ENCODE peak calls at places on chromosomes 2 and 18, in ten cellular contexts. Z is NB4, I is sigmoid colon, E is A549, T is GM12891, X is K562, B is uterus, U is IMR-90, A is adrenal gland, S is ovary. R is an unnamed sample.

GRCh38 chr18:12520442-12520992 is 112.8 kb downstream of the PRELID3A start:
- DNase-seq in Z (no peak), I (no peak), E (no peak), T (no peak), X (no peak), B (no peak), U (peak; percentile 10), A (no peak), S (no peak), R (no peak)

GRCh38 chr2:195498176-195498575 is 158.8 kb upstream of the SLC39A10 start:
- DNase-seq in Z (peak; percentile 65), I (no peak), E (no peak), T (no peak), X (peak; percentile 55), B (no peak), U (peak; percentile 30), A (peak; percentile 45), S (no peak), R (peak; percentile 19)

GRCh38 chr2:231461516-231461971 is 2.7 kb downstream of the NCL start:
- DNase-seq in Z (no peak), I (no peak), E (no peak), T (no peak), X (no peak), B (no peak), U (no peak), A (no peak), S (no peak), R (no peak)

GRCh38 chr2:233912799-233913423 is 4.3 kb upstream of the TRPM8 start:
- DNase-seq in Z (peak; percentile 49), I (no peak), E (peak; percentile 12), T (no peak), X (peak; percentile 29), B (no peak), U (peak; percentile 37), A (no peak), S (no peak), R (no peak)

GRCh38 chr2:36677386-36677785 is 19.1 kb upstream of the VIT start:
- DNase-seq in Z (peak; percentile 64), I (no peak), E (no peak), T (no peak), X (no peak), B (no peak), U (no peak), A (no peak), S (no peak), R (no peak)

GRCh38 chr18:21134895-21135294 is 23.3 kb upstream of the ROCK1 start:
- DNase-seq in Z (peak; percentile 58), I (no peak), E (no peak), T (no peak), X (no peak), B (no peak), U (peak; percentile 7), A (no peak), S (no peak), R (no peak)

GRCh38 chr18:68454511-68455228 is 260.2 kb downstream of the TMX3 start:
- DNase-seq in Z (no peak), I (no peak), E (no peak), T (no peak), X (no peak), B (no peak), U (peak; percentile 84), A (no peak), S (no peak), R (no peak)

GRCh38 chr18:49094979-49095632 is 144.3 kb upstream of the SMAD7 start:
- DNase-seq in Z (peak; percentile 35), I (no peak), E (no peak), T (no peak), X (no peak), B (no peak), U (peak; percentile 92), A (no peak), S (no peak), R (no peak)

GRCh38 chr2:63841254-63842022 is at the start of gene UGP2:
- DNase-seq in Z (peak; percentile 98), I (peak; percentile 96), E (peak; percentile 75), T (peak; percentile 42), X (peak; percentile 93), B (peak; percentile 91), U (peak; percentile 92), A (peak; percentile 92), S (peak; percentile 86), R (peak; percentile 87)

GRCh38 chr2:63842149-63843061 is 709 bp downstream of the UGP2 start:
- DNase-seq in Z (peak; percentile 75), I (peak; percentile 80), E (peak; percentile 20), T (no peak), X (peak; percentile 83), B (peak; percentile 40), U (peak; percentile 81), A (peak; percentile 67), S (peak; percentile 53), R (peak; percentile 50)

GRCh38 chr2:63840081-63840784 is 1.5 kb upstream of the UGP2 start:
- DNase-seq in Z (peak; percentile 86), I (no peak), E (peak; percentile 30), T (peak; percentile 3), X (no peak), B (no peak), U (no peak), A (no peak), S (peak; percentile 27), R (peak; percentile 36)

GRCh38 chr2:63843093-63843492 is 1.4 kb downstream of the UGP2 start:
- DNase-seq in Z (no peak), I (no peak), E (no peak), T (no peak), X (no peak), B (no peak), U (no peak), A (no peak), S (no peak), R (no peak)

GRCh38 chr2:63840785-63841253 is 877 bp upstream of the UGP2 start:
- DNase-seq in Z (peak; percentile 100), I (peak; percentile 99), E (peak; percentile 97), T (peak; percentile 74), X (peak; percentile 98), B (peak; percentile 98), U (peak; percentile 97), A (peak; percentile 98), S (peak; percentile 98), R (peak; percentile 99)
- TF ChIP-seq POLR2A in Z (peak; percentile 99), I (peak; percentile 99), E (peak; percentile 100), T (peak; percentile 97), X (peak; percentile 97), B (peak; percentile 100), U (peak; percentile 13), A (peak; percentile 96), S (peak; percentile 96), R (peak; percentile 99)

GRCh38 chr2:144832048-144832447 is 312.1 kb upstream of the ZEB2 start:
- DNase-seq in Z (peak; percentile 46), I (no peak), E (no peak), T (no peak), X (no peak), B (no peak), U (no peak), A (no peak), S (no peak), R (peak; percentile 10)

GRCh38 chr2:144836635-144837350 is 316.9 kb upstream of the ZEB2 start:
- DNase-seq in Z (no peak), I (no peak), E (no peak), T (no peak), X (no peak), B (no peak), U (peak; percentile 65), A (no peak), S (no peak), R (no peak)

GRCh38 chr2:144834954-144835633 is 315.2 kb upstream of the ZEB2 start:
- DNase-seq in Z (no peak), I (peak; percentile 68), E (no peak), T (no peak), X (peak; percentile 24), B (peak; percentile 46), U (peak; percentile 88), A (peak; percentile 15), S (peak; percentile 53), R (no peak)

GRCh38 chr2:144835634-144836351 is 315.9 kb upstream of the ZEB2 start:
- DNase-seq in Z (no peak), I (no peak), E (no peak), T (no peak), X (no peak), B (no peak), U (peak; percentile 24), A (no peak), S (no peak), R (no peak)

GRCh38 chr2:144834363-144834762 is 314.4 kb upstream of the ZEB2 start:
- DNase-seq in Z (no peak), I (no peak), E (no peak), T (no peak), X (peak; percentile 24), B (no peak), U (no peak), A (no peak), S (no peak), R (no peak)
- TF ChIP-seq POLR2A in Z (no peak), I (no peak), E (no peak), T (no peak), X (no peak), B (no peak), U (no peak), A (no peak), S (no peak), R (no peak)

GRCh38 chr2:70143314-70144150 is 47.3 kb downstream of the C2orf42 start:
- DNase-seq in Z (peak; percentile 69), I (peak; percentile 82), E (no peak), T (no peak), X (peak; percentile 83), B (peak; percentile 54), U (peak; percentile 52), A (peak; percentile 78), S (peak; percentile 57), R (peak; percentile 55)
- TF ChIP-seq POLR2A in Z (no peak), I (no peak), E (peak; percentile 41), T (peak; percentile 82), X (peak; percentile 55), B (no peak), U (no peak), A (peak; percentile 35), S (no peak), R (no peak)

GRCh38 chr2:213241817-213242216 is 42.4 kb upstream of the SPAG16 start:
- DNase-seq in Z (no peak), I (no peak), E (no peak), T (no peak), X (no peak), B (no peak), U (no peak), A (no peak), S (no peak), R (no peak)

GRCh38 chr2:213246665-213247281 is 37.5 kb upstream of the SPAG16 start:
- DNase-seq in Z (peak; percentile 60), I (no peak), E (no peak), T (no peak), X (peak; percentile 51), B (no peak), U (peak; percentile 64), A (peak; percentile 15), S (peak; percentile 46), R (peak; percentile 45)

GRCh38 chr2:213242653-213243052 is 41.6 kb upstream of the SPAG16 start:
- DNase-seq in Z (no peak), I (no peak), E (no peak), T (no peak), X (no peak), B (no peak), U (no peak), A (no peak), S (no peak), R (no peak)

GRCh38 chr2:213247566-213247965 is 36.7 kb upstream of the SPAG16 start:
- DNase-seq in Z (no peak), I (no peak), E (no peak), T (no peak), X (no peak), B (no peak), U (no peak), A (no peak), S (no peak), R (no peak)

DNA sequence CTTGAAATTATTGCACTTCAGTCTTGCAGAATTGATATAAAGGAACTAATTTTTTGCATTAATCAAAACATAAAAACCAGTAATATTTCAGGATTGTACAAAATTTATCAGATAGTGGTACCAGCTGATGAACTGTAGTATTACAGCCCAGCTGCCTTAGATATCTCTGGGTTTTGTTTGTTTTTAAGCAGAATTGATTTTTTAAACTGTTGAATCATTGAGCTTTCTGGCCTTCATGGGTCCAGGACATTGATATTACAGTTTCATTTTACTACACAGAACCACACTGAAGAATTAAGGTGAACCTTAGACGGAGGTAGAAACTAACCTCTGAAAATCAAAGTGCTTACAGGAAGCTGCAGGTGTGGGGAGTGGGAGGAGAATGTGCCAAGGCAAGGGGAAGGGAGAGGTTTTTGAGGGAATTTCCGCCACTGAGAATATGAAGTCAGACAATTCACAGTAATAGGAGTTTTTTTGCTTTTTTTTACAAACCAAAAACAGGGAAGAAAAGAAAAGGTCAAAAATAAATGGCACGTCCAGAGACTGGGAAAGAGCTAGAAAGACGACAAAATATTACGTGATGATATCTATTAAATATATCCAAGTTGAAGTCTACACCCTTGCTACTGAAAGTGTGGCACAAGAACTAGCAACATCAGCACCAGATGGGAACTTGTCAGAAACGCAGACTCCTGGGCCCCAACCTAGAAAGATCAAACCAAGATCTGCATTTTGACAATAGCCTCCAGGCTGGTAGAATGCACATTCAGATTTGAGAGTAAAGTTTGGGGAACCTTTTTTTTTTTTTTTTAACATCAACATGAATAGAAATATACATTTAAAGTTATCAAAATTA is 40.8 kb upstream of the SPAG16 start:
- DNase-seq in Z (no peak), I (no peak), E (no peak), T (no peak), X (no peak), B (no peak), U (no peak), A (no peak), S (no peak), R (no peak)
- TF ChIP-seq POLR2A in Z (no peak), I (no peak), E (no peak), T (peak; percentile 53), X (no peak), B (no peak), U (no peak), A (no peak), S (no peak), R (no peak)

R was measured in body of pancreas.